ENCODE peak calls at places on chromosome 6, in five cellular contexts. P, E, C, F and S are unnamed samples.

GRCh38 chr6:144722925-144723324 is 437.8 kb downstream of the UTRN start:
- DNase-seq in F (no peak), P (no peak), C (no peak), E (no peak), S (no peak)

GRCh38 chr6:49806145-49806544 is 19.1 kb upstream of the PGK2 start:
- DNase-seq in F (no peak), C (no peak), E (no peak), P (no peak), S (no peak)

GRCh38 chr6:105793132-105793531 is 293.0 kb upstream of the PRDM1 start:
- DNase-seq in C (no peak), F (no peak), P (no peak), E (peak), S (peak)

GRCh38 chr6:15952231-15953151 is 176.4 kb upstream of the MYLIP start:
- DNase-seq in P (no peak), F (no peak), E (no peak), C (no peak), S (no peak)

GRCh38 chr6:51963980-51964379 is 123.4 kb downstream of the PKHD1 start:
- DNase-seq in E (no peak), F (peak), P (no peak), C (no peak), S (no peak)

GRCh38 chr6:44062771-44063560 is 64.3 kb downstream of the MRPL14 start:
- DNase-seq in E (peak), F (no peak), C (no peak), P (no peak), S (no peak)

GRCh38 chr6:147279423-147279822 is 75.2 kb downstream of the STXBP5 start:
- DNase-seq in P (no peak), E (no peak), C (no peak), F (no peak), S (no peak)

GRCh38 chr6:16760536-16761468 is at the start of gene ATXN1:
- DNase-seq in E (peak), P (peak), C (peak), F (peak), S (peak)

GRCh38 chr6:127207591-127208120 is 59.0 kb upstream of the RNF146 start:
- DNase-seq in C (no peak), E (no peak), P (no peak), F (no peak), S (no peak)

GRCh38 chr6:167776906-167777645 is 49.6 kb upstream of the AFDN start:
- DNase-seq in F (no peak), P (no peak), E (no peak), C (no peak), S (no peak)

GRCh38 chr6:112357801-112358200 is 10.7 kb downstream of the RFPL4B start:
- DNase-seq in C (no peak), E (no peak), P (no peak), F (no peak), S (no peak)

GRCh38 chr6:170460606-170461005 is 92.5 kb downstream of the PSMB1 start:
- DNase-seq in P (no peak), E (no peak), C (no peak), F (no peak), S (no peak)

GRCh38 chr6:134249759-134250602 is 67.9 kb downstream of the SGK1 start:
- DNase-seq in E (no peak), C (no peak), P (no peak), F (peak), S (peak)

GRCh38 chr6:148293181-148293995 is 49.2 kb upstream of the SASH1 start:
- DNase-seq in E (no peak), P (no peak), C (peak), F (no peak), S (no peak)

GRCh38 chr6:43491750-43492661 is 14.6 kb downstream of the TJAP1 start:
- DNase-seq in C (peak), E (no peak), F (no peak), P (no peak), S (peak)

GRCh38 chr6:47116086-47116485 is 74.0 kb upstream of the ADGRF1 start:
- DNase-seq in E (no peak), F (no peak), P (no peak), C (no peak), S (no peak)

GRCh38 chr6:163872335-163872734 is 457.8 kb downstream of the QKI start:
- DNase-seq in F (no peak), P (no peak), C (no peak), E (no peak), S (no peak)

GRCh38 chr6:128438311-128438916 is 82.0 kb downstream of the PTPRK start:
- DNase-seq in F (no peak), P (no peak), E (no peak), C (peak), S (no peak)

GRCh38 chr6:38320817-38321216 is 318.9 kb downstream of the BTBD9 start:
- DNase-seq in E (no peak), F (no peak), P (peak), C (no peak), S (no peak)

GRCh38 chr6:30158475-30159025 is 2.5 kb downstream of the TRIM10 start:
- DNase-seq in E (no peak), P (peak), C (no peak), F (no peak), S (no peak)

GRCh38 chr6:91132461-91132860 is 545.6 kb upstream of the MAP3K7 start:
- DNase-seq in P (no peak), E (no peak), F (peak), C (no peak), S (no peak)

GRCh38 chr6:7910654-7911344 is at the start of gene TXNDC5:
- DNase-seq in F (peak), E (peak), P (peak), C (peak), S (peak)

GRCh38 chr6:112343375-112343774 is 3.8 kb upstream of the RFPL4B start:
- DNase-seq in C (no peak), F (no peak), P (no peak), E (no peak), S (no peak)